ENCODE peak calls at places on chromosomes 12 and 14, in five cellular contexts. P is skeletal muscle cell, V is fibroblast of the conjunctiva, Y is mucosa of gallbladder, Q is HuH-7. M is an unnamed sample.

GRCh38 chr14:98931911-98932310 is 340.1 kb downstream of the BCL11B start:
- DNase-seq in P (no peak), V (no peak), Y (peak), Q (no peak), M (no peak)

GRCh38 chr14:95258754-95259593 is 60.7 kb downstream of the CLMN start:
- DNase-seq in P (no peak), V (no peak), Y (no peak), Q (no peak), M (no peak)

GRCh38 chr12:75986001-75986739 is 45.4 kb downstream of the PHLDA1 start:
- DNase-seq in P (no peak), V (no peak), Y (no peak), Q (peak), M (peak)

GRCh38 chr14:47675239-47675488 is 241 bp downstream of the MDGA2 start:
- DNase-seq in P (no peak), V (no peak), Y (no peak), Q (no peak), M (no peak)

GRCh38 chr12:124086299-124086898 is 113.4 kb downstream of the ZNF664 start:
- DNase-seq in P (no peak), V (no peak), Y (no peak), Q (no peak), M (no peak)

GRCh38 chr14:91113829-91114078 is at the start of gene DGLUCY:
- DNase-seq in P (peak), V (peak), Y (peak), Q (peak), M (peak)

GRCh38 chr12:40697566-40698257 is 5.5 kb downstream of the CNTN1 start:
- DNase-seq in P (no peak), V (no peak), Y (no peak), Q (no peak), M (no peak)

GRCh38 chr12:71872999-71873398 is 33.4 kb downstream of the TBC1D15 start:
- DNase-seq in P (no peak), V (no peak), Y (no peak), Q (no peak), M (no peak)

GRCh38 chr14:61653507-61653906 is 41.8 kb upstream of the HIF1A start:
- DNase-seq in P (no peak), V (no peak), Y (no peak), Q (no peak), M (peak)

GRCh38 chr14:75559451-75560187 is 18.8 kb upstream of the FLVCR2 start:
- DNase-seq in P (peak), V (peak), Y (no peak), Q (no peak), M (peak)

GRCh38 chr12:132161046-132161781 is 17.0 kb downstream of the NOC4L start:
- DNase-seq in P (no peak), V (peak), Y (no peak), Q (no peak), M (peak)

GRCh38 chr12:10409387-10409786 is at the start of gene KLRC4:
- DNase-seq in P (peak), V (peak), Y (no peak), Q (no peak), M (no peak)

GRCh38 chr12:89770391-89770790 is 61.8 kb upstream of the ATP2B1 start:
- DNase-seq in P (no peak), V (no peak), Y (no peak), Q (no peak), M (no peak)

GRCh38 chr12:7072024-7072423 is 11.5 kb downstream of the C1S start:
- DNase-seq in P (no peak), V (no peak), Y (no peak), Q (peak), M (no peak)

GRCh38 chr12:14714437-14714836 is 18.0 kb upstream of the GUCY2C start:
- DNase-seq in P (no peak), V (no peak), Y (no peak), Q (no peak), M (no peak)

M was measured in A549.